ENCODE peak calls at places on chromosome 15, in five cellular contexts. One of them, this sample, is unnamed.

GRCh38 chr15:72735111-72735510 is 48.4 kb downstream of the ADPGK start:
- DNase-seq in astrocyte: no peak
- DNase-seq in fibroblast of villous mesenchyme: no peak
- DNase-seq in transverse colon: no peak
- DNase-seq in ovary: no peak
- DNase-seq in this sample: no peak

GRCh38 chr15:52018244-52018643 is 775 bp upstream of the MAPK6 start:
- DNase-seq in astrocyte: peak
- DNase-seq in fibroblast of villous mesenchyme: peak
- DNase-seq in transverse colon: no peak
- DNase-seq in ovary: no peak
- DNase-seq in this sample: no peak

GRCh38 chr15:58518626-58519025 is 86.8 kb downstream of the LIPC start:
- DNase-seq in transverse colon: no peak
- DNase-seq in ovary: no peak
- DNase-seq in astrocyte: no peak
- DNase-seq in fibroblast of villous mesenchyme: no peak
- DNase-seq in this sample: no peak

GRCh38 chr15:31338879-31339557 is 12.4 kb downstream of the KLF13 start:
- DNase-seq in ovary: peak
- DNase-seq in transverse colon: no peak
- DNase-seq in astrocyte: peak
- DNase-seq in fibroblast of villous mesenchyme: peak
- DNase-seq in this sample: no peak

GRCh38 chr15:73233623-73234022 is 135.1 kb downstream of the HCN4 start:
- DNase-seq in ovary: no peak
- DNase-seq in transverse colon: no peak
- DNase-seq in astrocyte: peak
- DNase-seq in fibroblast of villous mesenchyme: peak
- DNase-seq in this sample: peak

GRCh38 chr15:76345880-76346665 is 9.5 kb downstream of the ISL2 start:
- DNase-seq in transverse colon: peak
- DNase-seq in ovary: no peak
- DNase-seq in fibroblast of villous mesenchyme: no peak
- DNase-seq in astrocyte: no peak
- DNase-seq in this sample: no peak

GRCh38 chr15:68487087-68487843 is 55.3 kb upstream of the ITGA11 start:
- DNase-seq in ovary: no peak
- DNase-seq in astrocyte: peak
- DNase-seq in fibroblast of villous mesenchyme: peak
- DNase-seq in transverse colon: no peak
- DNase-seq in this sample: peak

GRCh38 chr15:90412356-90413194 is 24.5 kb downstream of the IQGAP1 start:
- DNase-seq in transverse colon: peak
- DNase-seq in astrocyte: peak
- DNase-seq in fibroblast of villous mesenchyme: peak
- DNase-seq in ovary: no peak
- DNase-seq in this sample: peak

GRCh38 chr15:43876872-43877271 is 50.1 kb downstream of the WDR76 start:
- DNase-seq in ovary: no peak
- DNase-seq in fibroblast of villous mesenchyme: no peak
- DNase-seq in astrocyte: no peak
- DNase-seq in transverse colon: no peak
- DNase-seq in this sample: no peak

GRCh38 chr15:33114484-33114767 is 80.1 kb downstream of the FMN1 start:
- DNase-seq in astrocyte: peak
- DNase-seq in fibroblast of villous mesenchyme: peak
- DNase-seq in transverse colon: no peak
- DNase-seq in ovary: no peak
- DNase-seq in this sample: peak

GRCh38 chr15:74901612-74902063 is 5.0 kb downstream of the FAM219B start:
- DNase-seq in transverse colon: peak
- DNase-seq in astrocyte: no peak
- DNase-seq in ovary: peak
- DNase-seq in fibroblast of villous mesenchyme: peak
- DNase-seq in this sample: peak

GRCh38 chr15:87959080-87959479 is 297.5 kb downstream of the NTRK3 start:
- DNase-seq in ovary: no peak
- DNase-seq in fibroblast of villous mesenchyme: no peak
- DNase-seq in transverse colon: no peak
- DNase-seq in astrocyte: no peak
- DNase-seq in this sample: no peak

GRCh38 chr15:77915261-77915960 is 162.1 kb downstream of the TBC1D2B start:
- DNase-seq in fibroblast of villous mesenchyme: no peak
- DNase-seq in astrocyte: no peak
- DNase-seq in transverse colon: no peak
- DNase-seq in ovary: no peak
- DNase-seq in this sample: no peak

GRCh38 chr15:74789171-74789627 is 7.3 kb downstream of the CSK start:
- DNase-seq in ovary: no peak
- DNase-seq in astrocyte: no peak
- DNase-seq in fibroblast of villous mesenchyme: no peak
- DNase-seq in transverse colon: peak
- DNase-seq in this sample: peak

GRCh38 chr15:50880651-50881114 is 27.8 kb upstream of the AP4E1 start:
- DNase-seq in fibroblast of villous mesenchyme: peak
- DNase-seq in transverse colon: no peak
- DNase-seq in ovary: no peak
- DNase-seq in astrocyte: peak
- DNase-seq in this sample: peak

GRCh38 chr15:77022646-77023575 is 28.0 kb downstream of the PSTPIP1 start:
- DNase-seq in fibroblast of villous mesenchyme: no peak
- DNase-seq in ovary: no peak
- DNase-seq in astrocyte: no peak
- DNase-seq in transverse colon: no peak
- DNase-seq in this sample: no peak

GRCh38 chr15:68843425-68844311 is 23.0 kb upstream of the ANP32A start:
- DNase-seq in astrocyte: peak
- DNase-seq in fibroblast of villous mesenchyme: peak
- DNase-seq in ovary: no peak
- DNase-seq in transverse colon: peak
- DNase-seq in this sample: peak

GRCh38 chr15:41568350-41569017 is 9.5 kb downstream of the TYRO3 start:
- DNase-seq in astrocyte: no peak
- DNase-seq in fibroblast of villous mesenchyme: peak
- DNase-seq in ovary: peak
- DNase-seq in transverse colon: no peak
- DNase-seq in this sample: no peak
- H3K4me3 ChIP-seq in astrocyte: no peak
- H3K4me3 ChIP-seq in fibroblast of villous mesenchyme: no peak
- H3K4me3 ChIP-seq in ovary: no peak
- H3K4me3 ChIP-seq in transverse colon: no peak
- H3K4me3 ChIP-seq in this sample: no peak

GRCh38 chr15:47196057-47196456 is 521.2 kb upstream of the SEMA6D start:
- DNase-seq in fibroblast of villous mesenchyme: peak
- DNase-seq in ovary: peak
- DNase-seq in transverse colon: peak
- DNase-seq in astrocyte: peak
- DNase-seq in this sample: peak
- TF ChIP-seq CTCF in fibroblast of villous mesenchyme: peak
- TF ChIP-seq CTCF in ovary: peak
- TF ChIP-seq CTCF in transverse colon: peak
- TF ChIP-seq CTCF in astrocyte: peak
- TF ChIP-seq CTCF in this sample: peak

GRCh38 chr15:101179341-101180153 is 72.3 kb downstream of the CHSY1 start:
- DNase-seq in fibroblast of villous mesenchyme: peak
- DNase-seq in ovary: no peak
- DNase-seq in transverse colon: no peak
- DNase-seq in astrocyte: peak
- DNase-seq in this sample: no peak
- H3K4me3 ChIP-seq in fibroblast of villous mesenchyme: no peak
- H3K4me3 ChIP-seq in ovary: no peak
- H3K4me3 ChIP-seq in transverse colon: no peak
- H3K4me3 ChIP-seq in astrocyte: no peak
- H3K4me3 ChIP-seq in this sample: no peak

GRCh38 chr15:92393287-92393993 is at the start of gene ST8SIA2:
- DNase-seq in transverse colon: no peak
- DNase-seq in fibroblast of villous mesenchyme: no peak
- DNase-seq in astrocyte: peak
- DNase-seq in ovary: no peak
- DNase-seq in this sample: peak

GRCh38 chr15:92392966-92393286 is 755 bp upstream of the ST8SIA2 start:
- DNase-seq in fibroblast of villous mesenchyme: no peak
- DNase-seq in ovary: no peak
- DNase-seq in transverse colon: no peak
- DNase-seq in astrocyte: no peak
- DNase-seq in this sample: no peak

GRCh38 chr15:92393994-92394326 is 279 bp downstream of the ST8SIA2 start:
- DNase-seq in fibroblast of villous mesenchyme: no peak
- DNase-seq in transverse colon: no peak
- DNase-seq in astrocyte: no peak
- DNase-seq in ovary: no peak
- DNase-seq in this sample: no peak

GRCh38 chr15:92392462-92392861 is 1.2 kb upstream of the ST8SIA2 start:
- DNase-seq in fibroblast of villous mesenchyme: no peak
- DNase-seq in astrocyte: no peak
- DNase-seq in ovary: no peak
- DNase-seq in transverse colon: no peak
- DNase-seq in this sample: no peak

DNA sequence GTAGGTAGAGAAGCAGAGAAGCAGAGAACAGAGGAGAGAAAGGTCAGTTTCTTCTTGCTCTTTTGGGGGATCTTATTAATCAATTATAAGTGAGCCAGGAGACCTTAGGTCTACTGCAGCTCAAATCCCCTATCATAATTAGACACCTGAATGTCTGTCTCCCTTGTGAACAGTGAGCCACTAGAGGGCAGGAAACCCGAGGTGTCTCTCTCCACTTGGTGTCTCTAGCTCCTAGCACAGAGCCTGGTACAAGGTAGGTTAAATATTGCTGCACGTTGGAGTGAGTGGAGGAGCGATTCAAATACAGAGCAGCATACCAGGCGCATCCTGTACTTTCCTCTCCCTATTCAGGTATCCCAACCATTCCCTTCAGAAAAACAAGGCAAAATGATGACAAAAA is 2.0 kb upstream of the ST8SIA2 start:
- DNase-seq in astrocyte: peak
- DNase-seq in transverse colon: no peak
- DNase-seq in fibroblast of villous mesenchyme: peak
- DNase-seq in ovary: no peak
- DNase-seq in this sample: peak
- TF ChIP-seq CTCF in astrocyte: peak
- TF ChIP-seq CTCF in transverse colon: peak
- TF ChIP-seq CTCF in fibroblast of villous mesenchyme: peak
- TF ChIP-seq CTCF in ovary: no peak
- TF ChIP-seq CTCF in this sample: peak

GRCh38 chr15:70297465-70298152 is 199.9 kb upstream of the TLE3 start:
- DNase-seq in ovary: no peak
- DNase-seq in astrocyte: no peak
- DNase-seq in transverse colon: no peak
- DNase-seq in fibroblast of villous mesenchyme: no peak
- DNase-seq in this sample: no peak

GRCh38 chr15:70301396-70301795 is 203.7 kb upstream of the TLE3 start:
- DNase-seq in transverse colon: no peak
- DNase-seq in astrocyte: no peak
- DNase-seq in ovary: no peak
- DNase-seq in fibroblast of villous mesenchyme: no peak
- DNase-seq in this sample: no peak

GRCh38 chr15:70303981-70304380 is 206.3 kb upstream of the TLE3 start:
- DNase-seq in astrocyte: no peak
- DNase-seq in ovary: no peak
- DNase-seq in fibroblast of villous mesenchyme: no peak
- DNase-seq in transverse colon: no peak
- DNase-seq in this sample: no peak

GRCh38 chr15:70302360-70302759 is 204.6 kb upstream of the TLE3 start:
- DNase-seq in transverse colon: no peak
- DNase-seq in fibroblast of villous mesenchyme: no peak
- DNase-seq in ovary: no peak
- DNase-seq in astrocyte: no peak
- DNase-seq in this sample: no peak

DNA sequence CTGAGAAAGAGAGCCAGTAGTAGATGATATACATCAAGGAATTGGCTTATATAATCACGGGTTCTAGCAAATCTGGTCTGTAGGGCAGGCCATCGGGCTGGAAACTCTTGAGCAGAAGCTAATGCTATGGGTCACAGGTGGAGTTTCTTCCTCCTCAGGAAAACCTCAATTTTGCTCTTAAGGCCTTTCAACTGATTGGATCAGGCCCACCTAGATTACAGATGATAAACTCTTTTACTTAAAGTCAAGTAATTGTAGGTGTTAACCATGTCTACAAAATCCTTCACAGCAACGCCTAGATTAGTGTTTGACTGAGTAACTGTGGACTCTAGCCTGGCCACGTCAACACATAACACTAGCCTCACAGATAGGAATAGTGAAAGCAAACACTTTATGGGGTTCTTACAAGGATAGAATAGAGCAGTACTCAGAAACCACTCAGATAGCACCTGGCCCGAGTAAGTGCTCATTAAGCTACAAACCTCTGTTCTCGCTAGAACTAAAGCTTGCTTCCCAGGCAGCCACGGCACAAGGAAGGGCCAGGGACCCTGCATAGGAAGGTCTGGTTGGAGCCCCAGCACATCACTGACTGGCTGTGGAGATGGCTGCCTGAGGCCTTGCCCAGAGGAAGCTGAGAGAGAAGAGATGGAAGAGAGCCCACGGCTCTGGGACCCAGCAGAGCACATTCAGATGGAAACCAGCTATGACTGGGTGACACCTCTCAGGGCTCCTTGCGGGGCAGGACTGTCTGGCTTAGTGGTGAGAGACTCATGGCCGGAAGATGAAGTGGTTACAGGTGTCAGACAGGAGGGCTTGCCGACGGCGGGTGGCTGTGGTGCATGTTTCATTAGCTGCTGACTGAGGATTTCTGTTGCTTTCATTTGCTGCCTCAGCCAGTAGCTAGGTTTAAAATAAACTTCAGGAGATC is 202.5 kb upstream of the TLE3 start:
- DNase-seq in transverse colon: peak
- DNase-seq in astrocyte: no peak
- DNase-seq in fibroblast of villous mesenchyme: no peak
- DNase-seq in ovary: no peak
- DNase-seq in this sample: no peak
- H3K4me3 ChIP-seq in transverse colon: no peak
- H3K4me3 ChIP-seq in astrocyte: no peak
- H3K4me3 ChIP-seq in fibroblast of villous mesenchyme: no peak
- H3K4me3 ChIP-seq in ovary: no peak
- H3K4me3 ChIP-seq in this sample: no peak

GRCh38 chr15:66839511-66840112 is 137.6 kb downstream of the SMAD6 start:
- DNase-seq in transverse colon: peak
- DNase-seq in ovary: no peak
- DNase-seq in fibroblast of villous mesenchyme: no peak
- DNase-seq in astrocyte: no peak
- DNase-seq in this sample: no peak
- TF ChIP-seq CTCF in transverse colon: no peak
- TF ChIP-seq CTCF in ovary: no peak
- TF ChIP-seq CTCF in fibroblast of villous mesenchyme: no peak
- TF ChIP-seq CTCF in astrocyte: no peak
- TF ChIP-seq CTCF in this sample: no peak

DNA sequence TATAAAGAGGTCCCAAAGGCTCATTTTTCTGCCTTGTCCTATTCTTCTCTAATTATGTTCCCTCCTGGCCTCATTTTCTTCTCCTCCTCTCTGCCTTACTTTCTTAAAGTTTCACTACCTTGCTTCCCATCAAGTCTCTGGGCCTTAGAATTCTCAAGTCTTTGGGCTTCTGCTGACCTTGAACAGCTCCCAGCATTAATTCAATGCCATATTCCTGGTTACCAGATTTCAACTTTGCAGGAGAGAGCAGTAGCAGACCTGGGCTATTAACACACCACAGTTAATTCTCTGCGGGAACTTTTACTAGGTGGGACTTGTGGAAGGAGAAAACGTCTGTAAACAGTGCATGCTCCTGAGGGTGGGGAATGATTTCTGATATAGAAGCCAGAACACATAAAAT is 214.6 kb downstream of the MEIS2 start:
- DNase-seq in fibroblast of villous mesenchyme: no peak
- DNase-seq in astrocyte: no peak
- DNase-seq in transverse colon: no peak
- DNase-seq in ovary: no peak
- DNase-seq in this sample: no peak
- H3K4me3 ChIP-seq in fibroblast of villous mesenchyme: no peak
- H3K4me3 ChIP-seq in astrocyte: no peak
- H3K4me3 ChIP-seq in transverse colon: no peak
- H3K4me3 ChIP-seq in ovary: no peak
- H3K4me3 ChIP-seq in this sample: no peak